ENCODE peak calls at places on chromosomes 11 and 22, in six cellular contexts. One of them, this sample, is unnamed.

GRCh38 chr11:85685820-85686459 is at the start of gene CCDC89:
- DNase-seq in colonic mucosa: peak
- DNase-seq in AG08395: peak
- DNase-seq in CD4-positive, CD25-positive, alpha-beta regulatory T cell: no peak
- DNase-seq in germinal center: peak
- DNase-seq in esophagus muscularis mucosa: peak
- DNase-seq in this sample: no peak

GRCh38 chr11:11567862-11568650 is 53.7 kb downstream of the GALNT18 start:
- DNase-seq in germinal center: no peak
- DNase-seq in esophagus muscularis mucosa: no peak
- DNase-seq in colonic mucosa: no peak
- DNase-seq in CD4-positive, CD25-positive, alpha-beta regulatory T cell: peak
- DNase-seq in AG08395: no peak
- DNase-seq in this sample: no peak

GRCh38 chr22:32810241-32811133 is 9.0 kb downstream of the TIMP3 start:
- DNase-seq in AG08395: no peak
- DNase-seq in esophagus muscularis mucosa: no peak
- DNase-seq in colonic mucosa: no peak
- DNase-seq in germinal center: no peak
- DNase-seq in CD4-positive, CD25-positive, alpha-beta regulatory T cell: no peak
- DNase-seq in this sample: no peak

GRCh38 chr11:77142091-77142975 is 14.3 kb downstream of the MYO7A start:
- DNase-seq in esophagus muscularis mucosa: no peak
- DNase-seq in AG08395: no peak
- DNase-seq in colonic mucosa: no peak
- DNase-seq in CD4-positive, CD25-positive, alpha-beta regulatory T cell: peak
- DNase-seq in germinal center: no peak
- DNase-seq in this sample: no peak

GRCh38 chr11:104011031-104011430 is 25.4 kb upstream of the DDI1 start:
- DNase-seq in germinal center: no peak
- DNase-seq in AG08395: no peak
- DNase-seq in esophagus muscularis mucosa: no peak
- DNase-seq in CD4-positive, CD25-positive, alpha-beta regulatory T cell: no peak
- DNase-seq in colonic mucosa: no peak
- DNase-seq in this sample: no peak

GRCh38 chr11:61522881-61523280 is 14.3 kb downstream of the LRRC10B start:
- DNase-seq in CD4-positive, CD25-positive, alpha-beta regulatory T cell: no peak
- DNase-seq in AG08395: no peak
- DNase-seq in germinal center: no peak
- DNase-seq in colonic mucosa: no peak
- DNase-seq in esophagus muscularis mucosa: no peak
- DNase-seq in this sample: no peak

GRCh38 chr11:70115778-70116177 is 37.7 kb downstream of the ANO1 start:
- DNase-seq in CD4-positive, CD25-positive, alpha-beta regulatory T cell: no peak
- DNase-seq in germinal center: no peak
- DNase-seq in AG08395: no peak
- DNase-seq in colonic mucosa: no peak
- DNase-seq in esophagus muscularis mucosa: no peak
- DNase-seq in this sample: no peak

GRCh38 chr11:1753426-1754305 is 3.3 kb upstream of the IFITM10 start:
- DNase-seq in CD4-positive, CD25-positive, alpha-beta regulatory T cell: no peak
- DNase-seq in germinal center: no peak
- DNase-seq in AG08395: no peak
- DNase-seq in colonic mucosa: no peak
- DNase-seq in esophagus muscularis mucosa: no peak
- DNase-seq in this sample: no peak

GRCh38 chr22:45533731-45534130 is 31.0 kb downstream of the FBLN1 start:
- DNase-seq in colonic mucosa: no peak
- DNase-seq in germinal center: no peak
- DNase-seq in esophagus muscularis mucosa: no peak
- DNase-seq in AG08395: no peak
- DNase-seq in CD4-positive, CD25-positive, alpha-beta regulatory T cell: no peak
- DNase-seq in this sample: no peak

GRCh38 chr11:76077575-76078150 is 128.6 kb downstream of the WNT11 start:
- DNase-seq in CD4-positive, CD25-positive, alpha-beta regulatory T cell: no peak
- DNase-seq in colonic mucosa: no peak
- DNase-seq in AG08395: peak
- DNase-seq in esophagus muscularis mucosa: no peak
- DNase-seq in germinal center: no peak
- DNase-seq in this sample: no peak

GRCh38 chr11:27201454-27202302 is 161.1 kb downstream of the BBOX1 start:
- DNase-seq in esophagus muscularis mucosa: no peak
- DNase-seq in germinal center: no peak
- DNase-seq in AG08395: peak
- DNase-seq in CD4-positive, CD25-positive, alpha-beta regulatory T cell: no peak
- DNase-seq in colonic mucosa: peak
- DNase-seq in this sample: no peak

GRCh38 chr11:37511425-37511933 is 913.4 kb upstream of the RAG2 start:
- DNase-seq in germinal center: no peak
- DNase-seq in colonic mucosa: no peak
- DNase-seq in AG08395: no peak
- DNase-seq in esophagus muscularis mucosa: no peak
- DNase-seq in CD4-positive, CD25-positive, alpha-beta regulatory T cell: no peak
- DNase-seq in this sample: no peak

GRCh38 chr11:122853971-122854446 is 15.7 kb downstream of the CRTAM start:
- DNase-seq in colonic mucosa: peak
- DNase-seq in CD4-positive, CD25-positive, alpha-beta regulatory T cell: peak
- DNase-seq in AG08395: peak
- DNase-seq in esophagus muscularis mucosa: no peak
- DNase-seq in germinal center: peak
- DNase-seq in this sample: no peak

GRCh38 chr11:130315354-130315970 is 745 bp upstream of the ZBTB44 start:
- DNase-seq in germinal center: peak
- DNase-seq in colonic mucosa: peak
- DNase-seq in AG08395: no peak
- DNase-seq in CD4-positive, CD25-positive, alpha-beta regulatory T cell: peak
- DNase-seq in esophagus muscularis mucosa: no peak
- DNase-seq in this sample: no peak

GRCh38 chr11:111937461-111937769 is 272 bp downstream of the DIXDC1 start:
- DNase-seq in germinal center: no peak
- DNase-seq in colonic mucosa: peak
- DNase-seq in AG08395: no peak
- DNase-seq in CD4-positive, CD25-positive, alpha-beta regulatory T cell: peak
- DNase-seq in esophagus muscularis mucosa: no peak
- DNase-seq in this sample: no peak

GRCh38 chr11:81573367-81573766 is 1160.3 kb downstream of the FAM181B start:
- DNase-seq in colonic mucosa: no peak
- DNase-seq in esophagus muscularis mucosa: no peak
- DNase-seq in germinal center: no peak
- DNase-seq in AG08395: no peak
- DNase-seq in CD4-positive, CD25-positive, alpha-beta regulatory T cell: no peak
- DNase-seq in this sample: no peak

GRCh38 chr11:82384308-82384707 is 349.4 kb downstream of the FAM181B start:
- DNase-seq in germinal center: no peak
- DNase-seq in colonic mucosa: no peak
- DNase-seq in esophagus muscularis mucosa: no peak
- DNase-seq in AG08395: no peak
- DNase-seq in CD4-positive, CD25-positive, alpha-beta regulatory T cell: no peak
- DNase-seq in this sample: no peak

GRCh38 chr11:68213135-68213515 is at the start of gene KMT5B:
- DNase-seq in germinal center: no peak
- DNase-seq in CD4-positive, CD25-positive, alpha-beta regulatory T cell: peak
- DNase-seq in colonic mucosa: peak
- DNase-seq in AG08395: peak
- DNase-seq in esophagus muscularis mucosa: no peak
- DNase-seq in this sample: no peak

GRCh38 chr11:59755701-59756495 is 722 bp downstream of the STX3 start:
- DNase-seq in AG08395: peak
- DNase-seq in CD4-positive, CD25-positive, alpha-beta regulatory T cell: no peak
- DNase-seq in germinal center: peak
- DNase-seq in colonic mucosa: peak
- DNase-seq in esophagus muscularis mucosa: peak
- DNase-seq in this sample: peak